ENCODE peak calls at places on chromosomes 13 and 19, in ten cellular contexts. Z is BJ, G is HL-60, S is progenitor cell of endocrine pancreas, W is colonic mucosa, D is nephron progenitor cell, P is neural crest cell, U is AG04450, Q is RWPE1, B is GM12878. O is an unnamed sample.

GRCh38 chr13:48291730-48292129 is 11.8 kb upstream of the RB1 start:
- DNase-seq in Z (no peak), G (no peak), S (no peak), W (no peak), D (no peak), P (no peak), U (no peak), Q (no peak), B (no peak), O (no peak)

GRCh38 chr13:75636339-75637095 is 387 bp downstream of the LMO7 start:
- DNase-seq in Z (no peak), G (peak), S (peak), W (peak), D (peak), P (no peak), U (no peak), Q (peak), B (no peak), O (peak)

GRCh38 chr13:28329395-28330158 is 165.4 kb downstream of the FLT1 start:
- DNase-seq in Z (peak), G (no peak), S (no peak), W (no peak), D (no peak), P (no peak), U (peak), Q (no peak), B (no peak), O (peak)

GRCh38 chr13:32409561-32410440 is 18.1 kb downstream of the N4BP2L1 start:
- DNase-seq in Z (no peak), G (no peak), S (no peak), W (no peak), D (peak), P (no peak), U (no peak), Q (no peak), B (no peak), O (peak)

GRCh38 chr13:47457631-47458030 is 543.4 kb downstream of the SUCLA2 start:
- DNase-seq in Z (no peak), G (no peak), S (no peak), W (no peak), D (no peak), P (no peak), U (no peak), Q (peak), B (no peak), O (peak)

GRCh38 chr19:38932425-38933179 is 1.9 kb downstream of the MRPS12 start:
- DNase-seq in Z (no peak), G (no peak), S (no peak), W (no peak), D (no peak), P (peak), U (no peak), Q (no peak), B (no peak), O (no peak)

GRCh38 chr13:37914781-37915391 is 45.3 kb upstream of the TRPC4 start:
- DNase-seq in Z (no peak), G (no peak), S (no peak), W (no peak), D (no peak), P (no peak), U (no peak), Q (peak), B (no peak), O (no peak)

GRCh38 chr19:33397536-33398360 is 24.2 kb downstream of the CEBPG start:
- DNase-seq in Z (no peak), G (no peak), S (no peak), W (no peak), D (peak), P (peak), U (no peak), Q (no peak), B (no peak), O (no peak)

GRCh38 chr13:31172535-31172934 is 10.8 kb upstream of the HSPH1 start:
- DNase-seq in Z (no peak), G (no peak), S (no peak), W (no peak), D (no peak), P (no peak), U (peak), Q (peak), B (no peak), O (peak)

GRCh38 chr19:29547981-29548380 is 22.2 kb downstream of the VSTM2B start:
- DNase-seq in Z (no peak), G (no peak), S (no peak), W (no peak), D (no peak), P (no peak), U (no peak), Q (no peak), B (no peak), O (no peak)

GRCh38 chr13:100738176-100738855 is 63.7 kb upstream of the TMTC4 start:
- DNase-seq in Z (no peak), G (no peak), S (no peak), W (no peak), D (no peak), P (no peak), U (no peak), Q (no peak), B (no peak), O (no peak)

GRCh38 chr13:31248361-31248760 is 48.6 kb downstream of the B3GLCT start:
- DNase-seq in Z (no peak), G (no peak), S (no peak), W (no peak), D (no peak), P (no peak), U (no peak), Q (no peak), B (no peak), O (no peak)

GRCh38 chr19:16374436-16374835 is 49.8 kb downstream of the KLF2 start:
- DNase-seq in Z (no peak), G (no peak), S (no peak), W (no peak), D (no peak), P (no peak), U (no peak), Q (no peak), B (no peak), O (no peak)

GRCh38 chr13:79631260-79631659 is 150.3 kb downstream of the NDFIP2 start:
- DNase-seq in Z (peak), G (no peak), S (no peak), W (no peak), D (no peak), P (no peak), U (no peak), Q (peak), B (no peak), O (peak)

GRCh38 chr19:41224632-41225031 is 5.6 kb downstream of the AXL start:
- DNase-seq in Z (no peak), G (no peak), S (no peak), W (no peak), D (no peak), P (no peak), U (no peak), Q (no peak), B (no peak), O (no peak)

GRCh38 chr19:41225238-41226052 is 6.4 kb downstream of the AXL start:
- DNase-seq in Z (peak), G (peak), S (no peak), W (peak), D (no peak), P (no peak), U (peak), Q (peak), B (no peak), O (peak)

GRCh38 chr19:41226874-41227390 is 7.9 kb downstream of the AXL start:
- DNase-seq in Z (no peak), G (no peak), S (no peak), W (no peak), D (no peak), P (no peak), U (no peak), Q (no peak), B (no peak), O (no peak)

GRCh38 chr19:41228486-41228885 is 9.5 kb downstream of the AXL start:
- DNase-seq in Z (no peak), G (no peak), S (no peak), W (no peak), D (no peak), P (no peak), U (no peak), Q (no peak), B (no peak), O (no peak)

DNA sequence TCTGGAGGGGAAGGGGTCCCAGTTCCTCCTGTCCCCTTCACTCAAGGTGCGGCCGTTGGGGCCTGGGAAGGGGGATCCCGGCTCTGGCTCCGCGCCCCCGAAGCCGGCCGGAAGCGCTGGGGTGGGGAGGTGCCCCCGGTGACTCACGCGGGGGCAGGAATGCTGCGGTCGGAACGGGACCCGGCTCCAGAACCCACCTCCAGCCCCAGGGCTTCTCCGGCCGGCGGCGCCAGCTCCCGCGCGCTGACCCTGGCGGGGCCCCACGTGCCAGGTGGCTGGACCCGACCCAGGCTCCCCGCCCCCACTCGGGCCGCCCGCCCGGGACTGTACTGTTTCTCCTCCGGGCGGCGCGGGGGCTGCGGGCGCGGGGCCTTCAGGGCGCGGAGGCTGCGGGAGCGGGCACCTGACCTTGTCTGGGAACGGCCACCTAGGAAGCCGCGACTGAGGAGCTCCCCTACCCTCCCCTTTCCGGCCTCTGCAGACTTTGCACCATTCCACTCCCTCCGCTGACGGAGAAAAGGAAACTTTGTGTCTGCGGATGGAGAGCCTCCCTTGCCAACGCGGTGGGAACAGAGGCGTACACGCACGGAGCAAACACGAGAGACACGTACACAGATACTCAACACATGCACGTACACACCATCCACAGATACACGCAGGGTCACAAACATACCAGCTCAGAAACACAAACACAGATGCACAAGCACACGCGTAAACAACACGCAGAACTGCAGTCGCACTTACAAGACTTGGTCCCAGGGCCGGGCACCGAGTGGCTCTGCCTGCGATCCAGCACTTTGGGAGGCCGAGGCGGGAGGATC is 7.2 kb downstream of the AXL start:
- DNase-seq in Z (peak), G (peak), S (peak), W (peak), D (peak), P (peak), U (peak), Q (peak), B (no peak), O (peak)
- TF ChIP-seq CTCF in Z (no peak), G (no peak), S (peak), W (no peak), D (no peak), P (peak), U (no peak), Q (no peak), B (no peak), O (peak)

DNA sequence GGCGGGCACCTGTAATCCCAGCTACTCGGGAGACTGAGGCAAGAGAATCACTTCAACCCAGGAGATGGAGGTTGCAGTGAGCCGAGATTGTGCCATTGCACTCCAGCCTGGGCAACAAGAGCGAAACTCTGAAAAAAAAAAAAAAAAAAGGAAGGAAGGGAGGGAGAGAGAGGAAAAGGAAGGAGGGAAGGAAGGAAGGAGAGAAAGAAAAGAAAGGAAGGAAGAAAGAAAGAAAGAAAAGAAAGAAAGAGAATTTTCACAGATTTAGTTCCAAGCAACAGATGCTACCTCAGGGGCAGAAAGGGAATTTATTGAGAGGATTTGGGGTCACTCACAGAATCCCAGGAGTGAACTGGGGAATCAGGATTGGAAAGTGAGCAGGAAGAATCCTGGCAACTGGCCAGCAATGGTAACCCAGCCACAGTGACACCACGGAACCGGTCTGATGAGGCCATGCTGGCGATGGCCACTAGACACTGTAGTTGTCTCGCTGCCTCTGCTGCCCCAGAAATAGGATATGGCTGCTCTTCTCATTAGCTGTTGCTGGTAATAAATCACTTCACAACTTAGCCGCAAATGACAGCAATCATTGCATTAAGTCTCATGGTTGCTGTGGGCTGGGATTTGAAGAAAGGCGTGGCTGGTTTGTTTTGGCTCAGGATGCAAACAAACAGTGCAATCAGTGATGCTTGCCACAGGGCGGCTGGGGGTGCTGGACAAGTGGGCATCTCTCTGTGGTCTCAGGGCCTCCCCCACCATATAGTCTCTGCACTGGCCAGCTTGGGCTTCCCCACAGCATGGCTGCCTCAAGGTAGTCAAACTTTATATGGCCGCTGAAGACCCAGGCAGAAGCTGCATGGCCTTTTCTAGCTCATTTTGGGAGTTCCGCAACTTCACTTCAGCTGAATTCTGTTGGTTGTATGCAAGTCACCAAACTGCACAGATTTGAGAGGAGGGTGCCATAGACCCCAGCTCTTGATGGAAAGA is 5.2 kb upstream of the BCAM start:
- DNase-seq in Z (no peak), G (no peak), S (no peak), W (no peak), D (no peak), P (no peak), U (no peak), Q (peak), B (no peak), O (no peak)
- TF ChIP-seq CTCF in Z (no peak), G (no peak), S (no peak), W (no peak), D (no peak), P (no peak), U (no peak), Q (no peak), B (no peak), O (no peak)

DNA sequence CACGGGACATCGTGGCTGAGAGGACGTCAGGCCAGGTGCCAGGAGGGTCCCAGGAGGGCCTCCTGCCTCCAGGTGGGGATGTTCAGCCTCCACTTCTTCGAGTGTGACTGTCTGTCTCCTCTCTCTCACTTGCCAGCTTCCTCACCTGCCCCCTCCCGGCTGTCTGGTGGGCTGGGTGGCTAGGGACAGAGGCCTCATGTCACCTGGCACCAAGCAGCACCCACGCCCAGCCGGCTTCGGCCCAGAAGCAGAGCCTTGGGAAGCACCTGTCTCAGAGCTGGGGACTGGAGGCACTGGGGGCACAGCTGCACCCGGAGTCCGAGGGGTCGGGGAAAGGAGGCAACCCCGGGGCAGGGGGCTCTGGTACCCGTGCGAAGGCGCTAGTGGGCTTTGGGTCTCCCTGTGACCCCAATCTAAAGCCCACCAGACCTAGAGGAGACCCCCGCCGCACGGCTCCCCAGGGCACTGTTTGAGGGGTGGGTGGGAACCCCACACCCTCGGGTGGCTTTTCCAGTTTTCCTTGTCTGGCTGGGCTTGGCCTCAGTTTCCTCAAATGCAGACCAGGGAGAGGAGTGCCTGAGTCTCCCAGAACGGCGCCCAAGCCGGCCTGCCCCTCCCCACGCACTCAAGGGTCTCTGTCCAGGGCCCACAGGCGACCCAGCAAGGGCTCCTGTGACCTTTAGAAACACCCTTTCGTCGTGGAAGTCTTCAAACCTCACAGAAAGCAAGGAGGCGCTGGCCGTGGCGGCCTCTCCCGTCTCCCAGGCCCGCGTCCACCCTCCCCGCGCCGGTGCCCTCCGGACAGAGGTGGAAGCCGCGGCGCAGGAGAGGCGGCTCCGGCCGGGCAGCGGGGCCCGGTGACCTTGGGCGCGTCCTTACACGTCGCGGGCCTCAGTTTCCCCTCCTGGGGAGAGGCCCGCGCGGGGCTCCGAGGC is 656 bp upstream of the HCN2 start:
- DNase-seq in Z (no peak), G (no peak), S (no peak), W (no peak), D (peak), P (no peak), U (no peak), Q (no peak), B (no peak), O (no peak)
- TF ChIP-seq CTCF in Z (no peak), G (no peak), S (no peak), W (no peak), D (no peak), P (no peak), U (no peak), Q (no peak), B (peak), O (no peak)

GRCh38 chr19:56837492-56837891 is 3.0 kb downstream of the PEG3 start:
- DNase-seq in Z (no peak), G (peak), S (no peak), W (peak), D (no peak), P (no peak), U (no peak), Q (no peak), B (no peak), O (no peak)
- TF ChIP-seq CTCF in Z (no peak), G (peak), S (no peak), W (peak), D (no peak), P (no peak), U (no peak), Q (no peak), B (no peak), O (no peak)

GRCh38 chr19:56837892-56838679 is 2.4 kb downstream of the PEG3 start:
- DNase-seq in Z (no peak), G (peak), S (no peak), W (peak), D (no peak), P (no peak), U (no peak), Q (no peak), B (no peak), O (no peak)
- TF ChIP-seq CTCF in Z (no peak), G (peak), S (no peak), W (no peak), D (no peak), P (no peak), U (no peak), Q (no peak), B (no peak), O (no peak)

GRCh38 chr13:107992542-107992941 is 222.8 kb downstream of the LIG4 start:
- DNase-seq in Z (no peak), G (no peak), S (no peak), W (no peak), D (no peak), P (no peak), U (no peak), Q (no peak), B (no peak), O (no peak)
- TF ChIP-seq CTCF in Z (no peak), G (no peak), S (no peak), W (no peak), D (no peak), P (no peak), U (no peak), Q (no peak), B (no peak), O (no peak)